ENCODE peak calls at places on chromosomes 3 and 15, in five cellular contexts. Z, N, L, T and R are unnamed samples.

GRCh38 chr3:24023249-24023648 is 78.2 kb downstream of the NR1D2 start:
- DNase-seq in N (no peak), L (no peak), Z (no peak), T (no peak), R (no peak)

GRCh38 chr3:49807427-49808114 is 4.5 kb downstream of the INKA1 start:
- DNase-seq in N (no peak), T (no peak), Z (peak), L (no peak), R (no peak)

GRCh38 chr3:66405701-66406091 is 95.1 kb downstream of the LRIG1 start:
- DNase-seq in L (no peak), T (no peak), N (peak), Z (peak), R (no peak)

GRCh38 chr3:39025222-39025970 is 26.3 kb downstream of the SCN11A start:
- DNase-seq in L (no peak), N (no peak), Z (peak), T (no peak), R (no peak)

GRCh38 chr3:18758047-18758704 is 333.0 kb upstream of the SATB1 start:
- DNase-seq in N (no peak), Z (peak), T (peak), L (peak), R (peak)

GRCh38 chr3:24286405-24286804 is 208.2 kb downstream of the THRB start:
- DNase-seq in Z (no peak), L (no peak), N (no peak), T (no peak), R (no peak)

GRCh38 chr3:128760881-128761280 is 34.9 kb downstream of the RAB7A start:
- DNase-seq in N (no peak), L (no peak), T (no peak), Z (no peak), R (no peak)

GRCh38 chr3:72488736-72489030 is 359.6 kb downstream of the SHQ1 start:
- DNase-seq in T (no peak), N (no peak), Z (peak), L (no peak), R (peak)

GRCh38 chr3:44825264-44825925 is 36.3 kb upstream of the TMEM42 start:
- DNase-seq in T (no peak), Z (peak), L (no peak), N (no peak), R (peak)

GRCh38 chr15:76193934-76194333 is 117.3 kb downstream of the ETFA start:
- DNase-seq in T (no peak), Z (peak), L (no peak), N (no peak), R (no peak)

GRCh38 chr3:144344925-144345548 is 373.4 kb downstream of the DIPK2A start:
- DNase-seq in Z (no peak), T (no peak), L (no peak), N (no peak), R (no peak)

GRCh38 chr15:76678766-76679165 is 226.4 kb downstream of the SCAPER start:
- DNase-seq in T (no peak), L (no peak), Z (no peak), N (no peak), R (peak)

GRCh38 chr3:109355625-109356441 is 18.5 kb upstream of the DPPA4 start:
- DNase-seq in T (no peak), Z (no peak), L (no peak), N (no peak), R (no peak)

GRCh38 chr3:124701687-124702086 is 28.6 kb upstream of the UMPS start:
- DNase-seq in L (no peak), Z (peak), N (no peak), T (no peak), R (peak)

GRCh38 chr3:138452491-138452890 is 18.1 kb downstream of the ESYT3 start:
- DNase-seq in N (no peak), Z (no peak), L (no peak), T (no peak), R (no peak)

GRCh38 chr15:62109457-62109856 is 42.7 kb downstream of the C2CD4A start:
- DNase-seq in Z (no peak), T (no peak), N (no peak), L (no peak), R (no peak)

GRCh38 chr3:65479967-65480366 is 558.8 kb downstream of the MAGI1 start:
- DNase-seq in T (no peak), N (no peak), L (no peak), Z (peak), R (no peak)

GRCh38 chr3:195221015-195221853 is 49.7 kb downstream of the XXYLT1 start:
- DNase-seq in L (no peak), N (no peak), T (no peak), Z (peak), R (peak)

GRCh38 chr15:81002254-81003022 is 1.7 kb downstream of the TLNRD1 start:
- DNase-seq in L (no peak), N (no peak), T (peak), Z (peak), R (no peak)

GRCh38 chr3:46953265-46954010 is 23.1 kb downstream of the CCDC12 start:
- DNase-seq in N (no peak), Z (no peak), T (no peak), L (peak), R (no peak)